ENCODE peak calls at places on chromosomes 3 and 15, in four cellular contexts. Y is uterus, R is brain microvascular endothelial cell, I is MM.1S. P is an unnamed sample.

GRCh38 chr3:50617096-50617791 is at the start of gene MAPKAPK3:
- DNase-seq in Y (peak), R (no peak), I (peak), P (no peak)

GRCh38 chr15:25901841-25902610 is 38.9 kb upstream of the ATP10A start:
- DNase-seq in Y (no peak), R (no peak), I (no peak), P (no peak)

GRCh38 chr3:171358891-171359218 is 101.3 kb downstream of the TNIK start:
- DNase-seq in Y (no peak), R (no peak), I (no peak), P (no peak)

GRCh38 chr3:58536501-58537411 is at the start of gene ACOX2:
- DNase-seq in R (no peak), I (no peak), Y (peak), P (no peak)

GRCh38 chr15:26242565-26242964 is 379.4 kb upstream of the ATP10A start:
- DNase-seq in R (no peak), Y (no peak), I (no peak), P (no peak)

GRCh38 chr3:52451237-52452083 is 2.4 kb downstream of the TNNC1 start:
- DNase-seq in Y (no peak), I (no peak), R (no peak), P (no peak)

GRCh38 chr15:59069430-59069829 is 35.5 kb upstream of the CCNB2 start:
- DNase-seq in R (no peak), Y (no peak), I (no peak), P (no peak)

GRCh38 chr3:31364711-31365110 is 168.0 kb upstream of the STT3B start:
- DNase-seq in R (peak), I (no peak), Y (no peak), P (no peak)

GRCh38 chr3:110166791-110167190 is 829.4 kb upstream of the DPPA4 start:
- DNase-seq in R (no peak), Y (no peak), I (no peak), P (no peak)

GRCh38 chr3:152183473-152183872 is 85.3 kb upstream of the MBNL1 start:
- DNase-seq in R (peak), Y (peak), I (peak), P (no peak)

GRCh38 chr3:76570436-76571057 is 469.4 kb upstream of the ROBO2 start:
- DNase-seq in Y (no peak), I (peak), R (no peak), P (no peak)

GRCh38 chr3:66487475-66487874 is 13.3 kb downstream of the LRIG1 start:
- DNase-seq in I (no peak), Y (no peak), R (no peak), P (no peak)

GRCh38 chr3:14837188-14837587 is 18.4 kb downstream of the FGD5 start:
- DNase-seq in Y (no peak), I (no peak), R (no peak), P (no peak)

GRCh38 chr3:48856469-48856868 is 8.8 kb upstream of the PRKAR2A start:
- DNase-seq in R (no peak), Y (no peak), I (no peak), P (no peak)

GRCh38 chr15:89167267-89168176 is 53.9 kb downstream of the RLBP1 start:
- DNase-seq in I (peak), R (peak), Y (no peak), P (peak)

GRCh38 chr3:133572158-133573053 is 1.1 kb upstream of the CDV3 start:
- DNase-seq in I (peak), Y (no peak), R (no peak), P (no peak)

GRCh38 chr3:29453278-29453961 is 172.5 kb downstream of the RBMS3 start:
- DNase-seq in Y (no peak), R (no peak), I (no peak), P (no peak)

GRCh38 chr3:123281929-123282328 is 80.2 kb downstream of the SEC22A start:
- DNase-seq in R (no peak), Y (no peak), I (no peak), P (no peak)

DNA sequence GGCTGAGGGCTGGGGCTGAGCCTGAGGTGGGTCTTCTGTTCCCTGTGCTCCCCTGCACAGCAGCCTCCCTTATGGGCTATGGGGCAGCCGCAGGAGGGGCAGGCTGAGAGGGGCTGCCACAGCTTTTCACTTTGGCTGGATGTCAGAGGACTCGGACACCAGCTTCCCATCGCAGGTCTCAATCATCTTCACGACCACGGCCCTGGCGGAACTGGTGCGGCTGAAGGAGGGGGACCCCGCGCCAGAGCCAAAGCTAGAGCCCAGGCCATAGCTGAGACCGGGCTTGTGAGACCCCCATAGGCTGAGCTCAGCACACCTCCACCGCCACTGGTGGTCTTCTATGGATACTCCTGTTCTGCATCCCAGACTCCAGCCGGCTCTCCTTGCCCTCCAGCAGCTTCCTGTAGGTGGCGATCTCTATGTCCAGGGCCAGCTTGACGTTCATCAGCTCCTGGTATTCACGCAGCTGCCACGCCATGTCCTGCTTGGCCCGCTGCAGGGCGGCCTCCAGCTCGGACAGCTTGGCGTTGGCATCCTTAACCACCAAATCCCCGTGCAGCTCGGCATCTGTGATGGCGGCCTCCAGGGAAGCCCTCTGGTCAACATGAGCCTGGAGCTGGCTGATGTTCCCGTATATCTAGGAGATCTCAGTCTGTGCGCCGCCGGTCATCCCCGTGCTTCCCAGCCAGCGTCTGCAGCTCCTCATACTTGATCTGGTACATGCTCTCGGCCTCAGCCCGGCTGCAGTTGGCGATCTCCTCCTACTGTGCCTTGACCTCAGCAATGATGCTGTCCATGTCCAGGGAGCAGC is 181.7 kb upstream of the SYNPR start:
- DNase-seq in R (no peak), Y (no peak), I (no peak), P (no peak)
- TF ChIP-seq CTCF in R (no peak), Y (no peak), I (no peak), P (no peak)

GRCh38 chr3:143594217-143594616 is 254.1 kb downstream of the SLC9A9 start:
- DNase-seq in Y (no peak), R (no peak), I (no peak), P (no peak)
- H3K4me3 ChIP-seq in Y (no peak), R (no peak), I (no peak), P (no peak)

GRCh38 chr3:98070840-98071239 is 16.1 kb upstream of the OR5AC2 start:
- DNase-seq in I (no peak), R (no peak), Y (no peak), P (no peak)

GRCh38 chr3:98073486-98073885 is 13.5 kb upstream of the OR5AC2 start:
- DNase-seq in Y (no peak), I (no peak), R (no peak), P (no peak)

GRCh38 chr3:98068824-98069223 is 18.1 kb upstream of the OR5AC2 start:
- DNase-seq in I (no peak), Y (no peak), R (no peak), P (no peak)
- TF ChIP-seq CTCF in I (no peak), Y (no peak), R (no peak), P (peak)

GRCh38 chr15:70490148-70490837 is 273.1 kb downstream of the UACA start:
- DNase-seq in I (no peak), Y (no peak), R (no peak), P (no peak)
- H3K4me3 ChIP-seq in I (no peak), Y (no peak), R (no peak), P (no peak)

DNA sequence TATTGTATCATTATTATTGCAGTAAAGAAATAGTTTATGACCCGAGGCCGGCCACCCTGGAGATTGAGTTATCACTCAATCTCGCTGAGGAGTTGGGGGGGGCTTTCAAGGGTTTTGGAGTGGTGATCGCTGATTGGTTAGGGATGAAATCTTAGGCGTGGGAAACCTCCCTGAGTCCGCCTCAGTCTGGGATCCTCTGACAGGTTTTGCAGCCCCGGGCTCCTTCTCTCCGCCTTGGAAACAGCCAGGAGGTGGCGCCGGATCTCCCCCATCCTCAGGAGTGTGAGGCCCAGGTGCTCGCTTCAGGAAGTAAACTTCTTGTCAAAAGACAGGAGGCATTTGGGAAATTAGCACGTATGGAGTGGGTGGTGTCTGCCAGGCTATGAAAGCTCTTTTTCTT is 41.1 kb upstream of the SEC61A1 start:
- DNase-seq in Y (no peak), R (peak), I (no peak), P (no peak)
- TF ChIP-seq CTCF in Y (no peak), R (peak), I (no peak), P (peak)

GRCh38 chr3:184173374-184173722 is 1.3 kb upstream of the AP2M1 start:
- DNase-seq in R (no peak), I (no peak), Y (no peak), P (no peak)

GRCh38 chr3:184175506-184175905 is 851 bp downstream of the AP2M1 start:
- DNase-seq in I (peak), R (no peak), Y (no peak), P (no peak)

GRCh38 chr3:184172681-184173373 is 1.8 kb upstream of the AP2M1 start:
- DNase-seq in Y (no peak), R (peak), I (no peak), P (no peak)

GRCh38 chr3:184174646-184175492 is at the start of gene AP2M1:
- DNase-seq in Y (peak), I (peak), R (peak), P (peak)

DNA sequence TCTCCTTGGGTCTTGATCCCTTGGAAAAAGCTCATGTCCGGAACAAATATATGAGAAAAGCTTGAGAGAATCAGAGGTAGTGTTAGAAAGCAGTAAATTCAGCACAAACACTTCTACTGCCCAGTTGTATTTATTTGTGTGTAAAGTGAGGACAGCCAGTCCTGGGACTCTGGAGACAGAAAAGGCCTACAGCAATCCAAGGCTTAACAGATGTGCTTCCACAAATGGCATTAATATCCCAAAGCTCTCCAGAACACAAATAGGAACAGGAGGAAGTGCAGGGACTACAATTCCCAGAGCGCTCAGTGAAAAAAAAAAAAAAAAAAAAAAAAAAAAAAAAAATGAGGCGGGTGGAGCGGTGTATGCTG is 393 bp upstream of the AP2M1 start:
- DNase-seq in I (no peak), Y (no peak), R (no peak), P (no peak)
- H3K4me3 ChIP-seq in I (peak), Y (no peak), R (no peak), P (peak)